ENCODE peak calls at places on chromosome 3, in ten cellular contexts. One of them, this sample, is unnamed.

GRCh38 chr3:80785475-80785874 is 976.0 kb downstream of the GBE1 start:
- DNase-seq in GM19239: no peak
- DNase-seq in effector memory CD4-positive, alpha-beta T cell: no peak
- DNase-seq in activated CD8-positive, alpha-beta memory T cell treated with anti-CD3 and anti-CD28 coated beads, Interleukin-2, amount 50 U/mL, for 48 hours: no peak
- DNase-seq in progenitor cell of endocrine pancreas: no peak
- DNase-seq in OCI-LY7: no peak
- DNase-seq in natural killer cell treated with Interleukin-12 subunit alpha and Interleukin-12 subunit beta and Interleukin-15 and Interleukin-18, amount 100 ng/mL, for 72 hours: no peak
- DNase-seq in SJCRH30: peak; percentile 30
- DNase-seq in AG04449: no peak
- DNase-seq in D341Med: peak; percentile 39
- DNase-seq in this sample: no peak

GRCh38 chr3:76765526-76765925 is 274.4 kb upstream of the ROBO2 start:
- DNase-seq in GM19239: no peak
- DNase-seq in effector memory CD4-positive, alpha-beta T cell: no peak
- DNase-seq in activated CD8-positive, alpha-beta memory T cell treated with anti-CD3 and anti-CD28 coated beads, Interleukin-2, amount 50 U/mL, for 48 hours: no peak
- DNase-seq in progenitor cell of endocrine pancreas: no peak
- DNase-seq in OCI-LY7: no peak
- DNase-seq in natural killer cell treated with Interleukin-12 subunit alpha and Interleukin-12 subunit beta and Interleukin-15 and Interleukin-18, amount 100 ng/mL, for 72 hours: no peak
- DNase-seq in SJCRH30: no peak
- DNase-seq in AG04449: no peak
- DNase-seq in D341Med: no peak
- DNase-seq in this sample: no peak

GRCh38 chr3:150461399-150461798 is 53.3 kb downstream of the TSC22D2 start:
- DNase-seq in GM19239: no peak
- DNase-seq in effector memory CD4-positive, alpha-beta T cell: no peak
- DNase-seq in activated CD8-positive, alpha-beta memory T cell treated with anti-CD3 and anti-CD28 coated beads, Interleukin-2, amount 50 U/mL, for 48 hours: no peak
- DNase-seq in progenitor cell of endocrine pancreas: no peak
- DNase-seq in OCI-LY7: no peak
- DNase-seq in natural killer cell treated with Interleukin-12 subunit alpha and Interleukin-12 subunit beta and Interleukin-15 and Interleukin-18, amount 100 ng/mL, for 72 hours: no peak
- DNase-seq in SJCRH30: no peak
- DNase-seq in AG04449: no peak
- DNase-seq in D341Med: no peak
- DNase-seq in this sample: no peak

GRCh38 chr3:122307288-122307687 is 17.8 kb upstream of the CSTA start:
- DNase-seq in GM19239: no peak
- DNase-seq in effector memory CD4-positive, alpha-beta T cell: no peak
- DNase-seq in activated CD8-positive, alpha-beta memory T cell treated with anti-CD3 and anti-CD28 coated beads, Interleukin-2, amount 50 U/mL, for 48 hours: no peak
- DNase-seq in progenitor cell of endocrine pancreas: no peak
- DNase-seq in OCI-LY7: no peak
- DNase-seq in natural killer cell treated with Interleukin-12 subunit alpha and Interleukin-12 subunit beta and Interleukin-15 and Interleukin-18, amount 100 ng/mL, for 72 hours: no peak
- DNase-seq in SJCRH30: no peak
- DNase-seq in AG04449: no peak
- DNase-seq in D341Med: no peak
- DNase-seq in this sample: no peak

GRCh38 chr3:194265996-194266657 is 85.0 kb downstream of the CPN2 start:
- DNase-seq in GM19239: no peak
- DNase-seq in effector memory CD4-positive, alpha-beta T cell: no peak
- DNase-seq in activated CD8-positive, alpha-beta memory T cell treated with anti-CD3 and anti-CD28 coated beads, Interleukin-2, amount 50 U/mL, for 48 hours: peak; percentile 1
- DNase-seq in progenitor cell of endocrine pancreas: no peak
- DNase-seq in OCI-LY7: no peak
- DNase-seq in natural killer cell treated with Interleukin-12 subunit alpha and Interleukin-12 subunit beta and Interleukin-15 and Interleukin-18, amount 100 ng/mL, for 72 hours: peak; percentile 22
- DNase-seq in SJCRH30: no peak
- DNase-seq in AG04449: no peak
- DNase-seq in D341Med: no peak
- DNase-seq in this sample: no peak

GRCh38 chr3:55488398-55489055 is 1.4 kb upstream of the WNT5A start:
- DNase-seq in GM19239: no peak
- DNase-seq in effector memory CD4-positive, alpha-beta T cell: no peak
- DNase-seq in activated CD8-positive, alpha-beta memory T cell treated with anti-CD3 and anti-CD28 coated beads, Interleukin-2, amount 50 U/mL, for 48 hours: peak; percentile 60
- DNase-seq in progenitor cell of endocrine pancreas: no peak
- DNase-seq in OCI-LY7: peak; percentile 77
- DNase-seq in natural killer cell treated with Interleukin-12 subunit alpha and Interleukin-12 subunit beta and Interleukin-15 and Interleukin-18, amount 100 ng/mL, for 72 hours: no peak
- DNase-seq in SJCRH30: peak; percentile 88
- DNase-seq in AG04449: no peak
- DNase-seq in D341Med: peak; percentile 59
- DNase-seq in this sample: peak; percentile 85

GRCh38 chr3:119930286-119930685 is 148.4 kb downstream of the NR1I2 start:
- DNase-seq in GM19239: no peak
- DNase-seq in effector memory CD4-positive, alpha-beta T cell: no peak
- DNase-seq in activated CD8-positive, alpha-beta memory T cell treated with anti-CD3 and anti-CD28 coated beads, Interleukin-2, amount 50 U/mL, for 48 hours: no peak
- DNase-seq in progenitor cell of endocrine pancreas: no peak
- DNase-seq in OCI-LY7: no peak
- DNase-seq in natural killer cell treated with Interleukin-12 subunit alpha and Interleukin-12 subunit beta and Interleukin-15 and Interleukin-18, amount 100 ng/mL, for 72 hours: no peak
- DNase-seq in SJCRH30: no peak
- DNase-seq in AG04449: no peak
- DNase-seq in D341Med: no peak
- DNase-seq in this sample: no peak

GRCh38 chr3:151391715-151392114 is 7.2 kb upstream of the P2RY12 start:
- DNase-seq in GM19239: no peak
- DNase-seq in effector memory CD4-positive, alpha-beta T cell: no peak
- DNase-seq in activated CD8-positive, alpha-beta memory T cell treated with anti-CD3 and anti-CD28 coated beads, Interleukin-2, amount 50 U/mL, for 48 hours: no peak
- DNase-seq in progenitor cell of endocrine pancreas: no peak
- DNase-seq in OCI-LY7: no peak
- DNase-seq in natural killer cell treated with Interleukin-12 subunit alpha and Interleukin-12 subunit beta and Interleukin-15 and Interleukin-18, amount 100 ng/mL, for 72 hours: no peak
- DNase-seq in SJCRH30: no peak
- DNase-seq in AG04449: no peak
- DNase-seq in D341Med: no peak
- DNase-seq in this sample: no peak

GRCh38 chr3:192188218-192188835 is 539.0 kb downstream of the FGF12 start:
- DNase-seq in GM19239: peak; percentile 28
- DNase-seq in effector memory CD4-positive, alpha-beta T cell: no peak
- DNase-seq in activated CD8-positive, alpha-beta memory T cell treated with anti-CD3 and anti-CD28 coated beads, Interleukin-2, amount 50 U/mL, for 48 hours: peak; percentile 67
- DNase-seq in progenitor cell of endocrine pancreas: peak; percentile 27
- DNase-seq in OCI-LY7: peak; percentile 79
- DNase-seq in natural killer cell treated with Interleukin-12 subunit alpha and Interleukin-12 subunit beta and Interleukin-15 and Interleukin-18, amount 100 ng/mL, for 72 hours: no peak
- DNase-seq in SJCRH30: peak; percentile 67
- DNase-seq in AG04449: no peak
- DNase-seq in D341Med: peak; percentile 72
- DNase-seq in this sample: peak; percentile 56

GRCh38 chr3:16511561-16512434 is 1.7 kb downstream of the RFTN1 start:
- DNase-seq in GM19239: peak; percentile 58
- DNase-seq in effector memory CD4-positive, alpha-beta T cell: peak; percentile 58
- DNase-seq in activated CD8-positive, alpha-beta memory T cell treated with anti-CD3 and anti-CD28 coated beads, Interleukin-2, amount 50 U/mL, for 48 hours: peak; percentile 85
- DNase-seq in progenitor cell of endocrine pancreas: no peak
- DNase-seq in OCI-LY7: peak; percentile 92
- DNase-seq in natural killer cell treated with Interleukin-12 subunit alpha and Interleukin-12 subunit beta and Interleukin-15 and Interleukin-18, amount 100 ng/mL, for 72 hours: peak; percentile 92
- DNase-seq in SJCRH30: peak; percentile 94
- DNase-seq in AG04449: peak; percentile 28
- DNase-seq in D341Med: no peak
- DNase-seq in this sample: peak; percentile 83

GRCh38 chr3:15797600-15798303 is at the start of gene ANKRD28:
- DNase-seq in GM19239: no peak
- DNase-seq in effector memory CD4-positive, alpha-beta T cell: no peak
- DNase-seq in activated CD8-positive, alpha-beta memory T cell treated with anti-CD3 and anti-CD28 coated beads, Interleukin-2, amount 50 U/mL, for 48 hours: no peak
- DNase-seq in progenitor cell of endocrine pancreas: no peak
- DNase-seq in OCI-LY7: peak; percentile 37
- DNase-seq in natural killer cell treated with Interleukin-12 subunit alpha and Interleukin-12 subunit beta and Interleukin-15 and Interleukin-18, amount 100 ng/mL, for 72 hours: no peak
- DNase-seq in SJCRH30: peak; percentile 71
- DNase-seq in AG04449: peak; percentile 92
- DNase-seq in D341Med: peak; percentile 28
- DNase-seq in this sample: no peak

GRCh38 chr3:41200669-41201021 is 1.3 kb downstream of the CTNNB1 start:
- DNase-seq in GM19239: no peak
- DNase-seq in effector memory CD4-positive, alpha-beta T cell: no peak
- DNase-seq in activated CD8-positive, alpha-beta memory T cell treated with anti-CD3 and anti-CD28 coated beads, Interleukin-2, amount 50 U/mL, for 48 hours: no peak
- DNase-seq in progenitor cell of endocrine pancreas: no peak
- DNase-seq in OCI-LY7: peak; percentile 62
- DNase-seq in natural killer cell treated with Interleukin-12 subunit alpha and Interleukin-12 subunit beta and Interleukin-15 and Interleukin-18, amount 100 ng/mL, for 72 hours: no peak
- DNase-seq in SJCRH30: peak; percentile 51
- DNase-seq in AG04449: no peak
- DNase-seq in D341Med: no peak
- DNase-seq in this sample: peak; percentile 18

GRCh38 chr3:196688349-196688748 is 23.7 kb downstream of the CEP19 start:
- DNase-seq in GM19239: no peak
- DNase-seq in effector memory CD4-positive, alpha-beta T cell: no peak
- DNase-seq in activated CD8-positive, alpha-beta memory T cell treated with anti-CD3 and anti-CD28 coated beads, Interleukin-2, amount 50 U/mL, for 48 hours: no peak
- DNase-seq in progenitor cell of endocrine pancreas: no peak
- DNase-seq in OCI-LY7: no peak
- DNase-seq in natural killer cell treated with Interleukin-12 subunit alpha and Interleukin-12 subunit beta and Interleukin-15 and Interleukin-18, amount 100 ng/mL, for 72 hours: no peak
- DNase-seq in SJCRH30: no peak
- DNase-seq in AG04449: peak; percentile 46
- DNase-seq in D341Med: no peak
- DNase-seq in this sample: no peak

GRCh38 chr3:188788621-188789081 is 383.1 kb upstream of the TPRG1 start:
- DNase-seq in GM19239: no peak
- DNase-seq in effector memory CD4-positive, alpha-beta T cell: no peak
- DNase-seq in activated CD8-positive, alpha-beta memory T cell treated with anti-CD3 and anti-CD28 coated beads, Interleukin-2, amount 50 U/mL, for 48 hours: peak; percentile 68
- DNase-seq in progenitor cell of endocrine pancreas: no peak
- DNase-seq in OCI-LY7: no peak
- DNase-seq in natural killer cell treated with Interleukin-12 subunit alpha and Interleukin-12 subunit beta and Interleukin-15 and Interleukin-18, amount 100 ng/mL, for 72 hours: peak; percentile 76
- DNase-seq in SJCRH30: no peak
- DNase-seq in AG04449: peak; percentile 79
- DNase-seq in D341Med: no peak
- DNase-seq in this sample: peak; percentile 12

GRCh38 chr3:103909395-103909794 is 1457.3 kb upstream of the ALCAM start:
- DNase-seq in GM19239: no peak
- DNase-seq in effector memory CD4-positive, alpha-beta T cell: no peak
- DNase-seq in activated CD8-positive, alpha-beta memory T cell treated with anti-CD3 and anti-CD28 coated beads, Interleukin-2, amount 50 U/mL, for 48 hours: no peak
- DNase-seq in progenitor cell of endocrine pancreas: no peak
- DNase-seq in OCI-LY7: no peak
- DNase-seq in natural killer cell treated with Interleukin-12 subunit alpha and Interleukin-12 subunit beta and Interleukin-15 and Interleukin-18, amount 100 ng/mL, for 72 hours: no peak
- DNase-seq in SJCRH30: no peak
- DNase-seq in AG04449: no peak
- DNase-seq in D341Med: no peak
- DNase-seq in this sample: no peak

GRCh38 chr3:195162033-195162669 is 108.8 kb downstream of the XXYLT1 start:
- DNase-seq in GM19239: peak; percentile 61
- DNase-seq in effector memory CD4-positive, alpha-beta T cell: no peak
- DNase-seq in activated CD8-positive, alpha-beta memory T cell treated with anti-CD3 and anti-CD28 coated beads, Interleukin-2, amount 50 U/mL, for 48 hours: no peak
- DNase-seq in progenitor cell of endocrine pancreas: no peak
- DNase-seq in OCI-LY7: peak; percentile 64
- DNase-seq in natural killer cell treated with Interleukin-12 subunit alpha and Interleukin-12 subunit beta and Interleukin-15 and Interleukin-18, amount 100 ng/mL, for 72 hours: no peak
- DNase-seq in SJCRH30: no peak
- DNase-seq in AG04449: no peak
- DNase-seq in D341Med: no peak
- DNase-seq in this sample: peak; percentile 67

This sample was measured in GM13977.